ENCODE peak calls at places on chromosomes 5 and 9, in five cellular contexts. V is WTC11; G is effector memory CD8-positive, alpha-beta T cell; L is naive thymus-derived CD8-positive, alpha-beta T cell; Q is ACHN. U is an unnamed sample.

GRCh38 chr9:29740518-29740917 is 2167.2 kb upstream of the C9orf72 start:
- DNase-seq in V (no peak), G (no peak), L (no peak), Q (no peak), U (no peak)

GRCh38 chr5:14557203-14557725 is 24.3 kb upstream of the OTULINL start:
- DNase-seq in V (no peak), G (no peak), L (no peak), Q (no peak), U (no peak)

GRCh38 chr5:53397845-53398244 is 82.6 kb upstream of the FST start:
- DNase-seq in V (no peak), G (no peak), L (no peak), Q (peak), U (no peak)

GRCh38 chr5:134873494-134873893 is 677 bp upstream of the TXNDC15 start:
- DNase-seq in V (no peak), G (no peak), L (no peak), Q (no peak), U (peak)

GRCh38 chr9:76699966-76700365 is 64.3 kb upstream of the PCA3 start:
- DNase-seq in V (no peak), G (no peak), L (no peak), Q (no peak), U (no peak)

GRCh38 chr5:135847976-135848375 is 13.5 kb downstream of the SLC25A48 start:
- DNase-seq in V (no peak), G (no peak), L (no peak), Q (no peak), U (no peak)

GRCh38 chr5:43193171-43193951 is 1.3 kb downstream of the NIM1K start:
- DNase-seq in V (no peak), G (no peak), L (peak), Q (peak), U (no peak)

GRCh38 chr5:142015781-142016533 is 3.1 kb upstream of the GNPDA1 start:
- DNase-seq in V (no peak), G (peak), L (peak), Q (peak), U (peak)

GRCh38 chr5:137412136-137412535 is 87.0 kb downstream of the SPOCK1 start:
- DNase-seq in V (no peak), G (no peak), L (no peak), Q (no peak), U (no peak)

GRCh38 chr5:146726020-146726419 is 152.5 kb downstream of the PPP2R2B start:
- DNase-seq in V (no peak), G (no peak), L (no peak), Q (no peak), U (no peak)

GRCh38 chr9:106421772-106422171 is 441.2 kb upstream of the ZNF462 start:
- DNase-seq in V (no peak), G (no peak), L (no peak), Q (no peak), U (no peak)

GRCh38 chr5:126104341-126104740 is 318.9 kb upstream of the GRAMD2B start:
- DNase-seq in V (no peak), G (no peak), L (no peak), Q (no peak), U (no peak)

GRCh38 chr5:126716861-126717260 is 60.1 kb upstream of the LMNB1 start:
- DNase-seq in V (no peak), G (no peak), L (no peak), Q (no peak), U (no peak)

U was measured in DND-41.